ENCODE peak calls at places on chromosomes 3 and 15, in ten cellular contexts. Y is retinal pigment epithelial cell, L is epithelial cell of proximal tubule, H is A549, X is AG09309, Z is body of pancreas, U is Peyer's patch, D is pancreas, W is neural crest cell, R is fibroblast of the aortic adventitia. A is an unnamed sample.

GRCh38 chr3:126312326-126312725 is 44.9 kb downstream of the KLF15 start:
- DNase-seq in U (no peak), X (no peak), R (no peak), W (no peak), H (no peak), Z (no peak), D (no peak), L (no peak), Y (no peak), A (no peak)

GRCh38 chr3:177150218-177150916 is 46.9 kb downstream of the TBL1XR1 start:
- DNase-seq in L (peak), W (no peak), U (no peak), X (no peak), H (no peak), D (no peak), Y (no peak), R (peak), Z (no peak), A (peak)

GRCh38 chr3:117633207-117633606 is 923.6 kb downstream of the TUSC7 start:
- DNase-seq in Y (no peak), U (no peak), H (no peak), D (no peak), Z (no peak), W (no peak), R (no peak), X (no peak), L (no peak), A (no peak)

GRCh38 chr3:108907194-108907593 is 46.5 kb downstream of the GUCA1C start:
- DNase-seq in U (no peak), L (no peak), X (no peak), Y (no peak), H (no peak), W (no peak), Z (no peak), R (no peak), D (no peak), A (no peak)

GRCh38 chr15:69758810-69759410 is 306.3 kb downstream of the RPLP1 start:
- DNase-seq in D (no peak), X (no peak), R (peak), L (no peak), H (no peak), Y (no peak), W (no peak), U (no peak), Z (peak), A (peak)

GRCh38 chr3:48247401-48247807 is 6.5 kb downstream of the ZNF589 start:
- DNase-seq in R (peak), H (no peak), D (no peak), W (no peak), X (no peak), Z (no peak), L (no peak), U (no peak), Y (no peak), A (peak)

GRCh38 chr3:125357032-125357658 is 18.0 kb downstream of the ZNF148 start:
- DNase-seq in W (no peak), U (peak), R (peak), Z (peak), L (no peak), H (peak), D (peak), Y (no peak), X (no peak), A (no peak)

GRCh38 chr3:14554715-14555114 is 14.6 kb upstream of the GRIP2 start:
- DNase-seq in L (no peak), W (no peak), Y (no peak), D (no peak), U (no peak), R (no peak), Z (no peak), H (no peak), X (no peak), A (no peak)

GRCh38 chr15:38554354-38554753 is 10.3 kb downstream of the RASGRP1 start:
- DNase-seq in U (no peak), H (no peak), W (no peak), Y (no peak), D (no peak), X (no peak), Z (no peak), L (no peak), R (no peak), A (peak)

GRCh38 chr3:12797892-12798558 is 1.5 kb downstream of the CAND2 start:
- DNase-seq in L (no peak), Z (no peak), D (no peak), W (no peak), H (no peak), U (no peak), X (no peak), Y (no peak), R (no peak), A (no peak)

GRCh38 chr3:149234671-149235245 is 13.1 kb upstream of the CP start:
- DNase-seq in U (no peak), W (no peak), D (no peak), R (peak), Y (no peak), H (no peak), Z (no peak), X (no peak), L (no peak), A (no peak)

GRCh38 chr15:65423150-65423976 is 616 bp upstream of the IGDCC4 start:
- DNase-seq in Y (no peak), L (no peak), D (no peak), R (no peak), W (no peak), X (no peak), U (no peak), H (no peak), Z (no peak), A (no peak)

DNA sequence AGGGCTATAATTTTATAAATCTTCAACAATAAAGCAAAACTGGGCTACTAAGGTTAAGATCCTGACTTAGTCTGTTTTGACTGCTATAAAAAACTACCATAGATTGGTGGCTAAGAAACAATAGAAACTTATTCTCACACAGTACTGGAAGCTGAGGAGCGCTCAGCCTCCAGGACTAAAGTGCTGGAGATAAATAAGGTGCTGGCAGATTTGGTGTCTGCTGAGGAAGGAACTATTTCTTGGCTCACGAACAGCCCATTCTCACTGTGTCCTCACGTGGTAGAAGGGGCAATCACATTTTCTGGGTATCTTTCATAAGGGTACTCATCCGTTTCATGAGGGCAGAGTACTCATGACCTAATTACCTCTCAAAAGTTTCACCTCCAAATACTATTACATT is 166.8 kb upstream of the CBLB start:
- DNase-seq in H (no peak), Y (no peak), D (no peak), R (no peak), U (no peak), Z (no peak), L (no peak), X (no peak), W (no peak), A (no peak)
- TF ChIP-seq CTCF in H (no peak), Y (no peak), D (no peak), R (no peak), U (no peak), Z (no peak), L (no peak), X (no peak), W (no peak), A (no peak)

GRCh38 chr3:9787714-9788113 is 4.6 kb downstream of the TADA3 start:
- DNase-seq in L (no peak), U (peak), Z (no peak), X (no peak), R (no peak), H (no peak), D (no peak), W (no peak), Y (no peak), A (no peak)

GRCh38 chr3:9784876-9785443 is 7.3 kb downstream of the TADA3 start:
- DNase-seq in D (no peak), R (peak), U (no peak), Y (no peak), Z (no peak), W (no peak), L (no peak), X (no peak), H (no peak), A (peak)

GRCh38 chr3:9786209-9786739 is 6.0 kb downstream of the TADA3 start:
- DNase-seq in U (no peak), H (no peak), X (no peak), Z (no peak), D (no peak), Y (no peak), W (no peak), R (no peak), L (no peak), A (no peak)

GRCh38 chr3:9785602-9786001 is 6.7 kb downstream of the TADA3 start:
- DNase-seq in U (no peak), X (no peak), L (no peak), Z (no peak), R (no peak), D (no peak), H (no peak), Y (no peak), W (no peak), A (no peak)

GRCh38 chr3:9786825-9787654 is 5.2 kb downstream of the TADA3 start:
- DNase-seq in D (no peak), R (no peak), Y (no peak), U (peak), Z (no peak), L (no peak), W (no peak), H (no peak), X (no peak), A (no peak)
- TF ChIP-seq CTCF in D (no peak), R (peak), Y (peak), U (peak), Z (peak), L (peak), W (peak), H (peak), X (peak), A (peak)

GRCh38 chr3:98263944-98264343 is at the start of gene OR5H6:
- DNase-seq in X (no peak), L (no peak), Z (no peak), R (no peak), U (no peak), W (no peak), D (no peak), Y (no peak), H (no peak), A (no peak)

DNA sequence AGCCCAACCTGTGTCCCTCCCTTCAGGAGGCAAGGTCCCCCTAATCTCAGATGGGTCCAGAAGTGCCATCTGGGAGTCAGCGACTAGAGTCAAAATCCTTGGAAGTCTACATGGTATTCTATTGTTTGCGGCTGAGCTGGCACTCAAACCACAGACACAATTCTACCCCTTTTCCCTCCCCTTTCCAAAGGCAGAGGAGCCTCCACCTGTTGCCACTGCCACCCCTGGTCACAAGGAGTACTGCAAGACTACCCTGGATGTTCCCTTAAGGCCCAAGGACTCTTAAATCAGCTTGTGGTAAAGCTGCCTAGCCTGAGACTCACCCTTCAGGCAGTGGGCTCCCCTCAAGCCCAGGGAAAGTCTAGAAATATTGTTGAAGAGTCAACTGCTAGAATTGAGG is 4.3 kb upstream of the OR5H6 start:
- DNase-seq in D (no peak), H (peak), L (no peak), U (no peak), X (no peak), Y (no peak), R (no peak), Z (no peak), W (no peak), A (no peak)
- TF ChIP-seq CTCF in D (no peak), H (no peak), L (peak), U (no peak), X (no peak), Y (peak), R (no peak), Z (no peak), W (peak), A (no peak)

GRCh38 chr3:53253707-53254106 is 2.1 kb downstream of the TKT start:
- DNase-seq in U (no peak), X (no peak), L (no peak), W (no peak), Y (no peak), R (no peak), Z (no peak), D (no peak), H (no peak), A (no peak)

GRCh38 chr3:53254810-53255359 is 937 bp downstream of the TKT start:
- DNase-seq in R (peak), X (no peak), Z (peak), W (peak), H (no peak), U (peak), Y (no peak), D (peak), L (no peak), A (peak)

GRCh38 chr3:53255360-53255774 is 455 bp downstream of the TKT start:
- DNase-seq in L (no peak), W (peak), R (no peak), H (no peak), X (no peak), U (no peak), Y (no peak), D (no peak), Z (peak), A (no peak)

GRCh38 chr3:53255775-53256703 is at the start of gene TKT:
- DNase-seq in D (peak), Z (peak), L (no peak), U (peak), H (peak), W (peak), R (peak), Y (peak), X (no peak), A (peak)

GRCh38 chr3:53254190-53254809 is 1.5 kb downstream of the TKT start:
- DNase-seq in W (no peak), Y (no peak), Z (peak), D (peak), R (peak), H (no peak), U (no peak), X (no peak), L (no peak), A (peak)
- TF ChIP-seq CTCF in W (no peak), Y (no peak), Z (no peak), D (no peak), R (no peak), H (no peak), U (no peak), X (no peak), L (no peak), A (no peak)

GRCh38 chr15:40060241-40060961 is 21.4 kb upstream of the SRP14 start:
- DNase-seq in W (no peak), H (no peak), D (no peak), X (no peak), R (no peak), L (no peak), U (no peak), Y (no peak), Z (no peak), A (no peak)
- TF ChIP-seq CTCF in W (no peak), H (no peak), D (no peak), X (no peak), R (no peak), L (no peak), U (no peak), Y (no peak), Z (no peak), A (no peak)

GRCh38 chr3:52043750-52044149 is 12.6 kb downstream of the DUSP7 start:
- DNase-seq in D (no peak), R (no peak), X (no peak), H (no peak), W (no peak), Y (no peak), Z (no peak), U (no peak), L (no peak), A (no peak)

GRCh38 chr3:52039846-52040245 is 16.5 kb downstream of the DUSP7 start:
- DNase-seq in U (no peak), Z (peak), R (peak), Y (peak), X (no peak), L (no peak), H (no peak), D (no peak), W (peak), A (peak)

GRCh38 chr3:52040600-52040999 is 15.8 kb downstream of the DUSP7 start:
- DNase-seq in R (no peak), U (no peak), Y (no peak), Z (no peak), H (no peak), W (no peak), L (no peak), X (no peak), D (no peak), A (no peak)

GRCh38 chr3:52039426-52039825 is 16.9 kb downstream of the DUSP7 start:
- DNase-seq in L (no peak), D (no peak), U (no peak), R (no peak), X (no peak), Z (no peak), W (no peak), Y (no peak), H (no peak), A (no peak)

DNA sequence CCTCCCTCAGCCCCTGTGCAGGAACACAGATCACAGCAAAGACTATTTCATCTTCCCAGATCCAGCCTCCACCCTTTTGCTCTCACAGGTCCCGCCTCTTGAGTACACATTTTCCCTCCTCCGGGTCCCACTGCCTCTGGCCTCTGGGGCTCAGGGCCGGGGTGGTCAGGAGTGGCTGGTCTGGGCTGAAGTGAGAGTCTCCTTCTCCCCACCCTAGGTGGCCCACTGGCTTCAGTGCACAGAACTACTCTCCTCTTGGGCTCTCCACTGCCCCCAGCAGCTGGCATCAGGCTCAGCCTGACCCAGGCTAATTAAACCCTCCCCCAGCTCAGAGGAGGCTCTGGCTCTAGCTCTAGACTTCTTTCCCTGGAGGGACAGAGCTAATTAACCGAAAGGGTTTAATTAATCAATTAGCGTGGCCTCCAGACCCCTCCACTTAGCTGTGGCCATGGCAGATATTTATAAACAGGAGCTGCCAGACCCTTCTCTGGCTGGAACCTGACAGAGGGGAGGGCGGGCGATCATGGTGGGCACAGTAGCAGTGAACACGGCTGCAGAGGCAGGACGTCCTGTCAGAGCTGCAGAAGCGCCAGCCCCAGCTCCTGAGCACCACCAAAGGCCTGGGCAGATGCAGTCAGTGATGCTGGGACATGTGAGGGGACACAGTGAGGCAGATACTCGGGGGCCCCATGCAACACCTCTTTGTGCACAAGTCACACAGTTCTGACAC is 15.1 kb downstream of the DUSP7 start:
- DNase-seq in Y (no peak), R (no peak), Z (no peak), L (no peak), X (no peak), H (no peak), U (no peak), D (no peak), W (no peak), A (no peak)
- TF ChIP-seq CTCF in Y (peak), R (peak), Z (no peak), L (peak), X (peak), H (no peak), U (no peak), D (no peak), W (no peak), A (peak)

GRCh38 chr3:33980252-33980651 is 181.8 kb downstream of the PDCD6IP start:
- DNase-seq in R (peak), H (peak), U (no peak), L (peak), X (peak), Y (no peak), D (no peak), W (no peak), Z (no peak), A (peak)
- TF ChIP-seq CTCF in R (peak), H (peak), U (peak), L (peak), X (peak), Y (peak), D (no peak), W (peak), Z (peak), A (peak)

DNA sequence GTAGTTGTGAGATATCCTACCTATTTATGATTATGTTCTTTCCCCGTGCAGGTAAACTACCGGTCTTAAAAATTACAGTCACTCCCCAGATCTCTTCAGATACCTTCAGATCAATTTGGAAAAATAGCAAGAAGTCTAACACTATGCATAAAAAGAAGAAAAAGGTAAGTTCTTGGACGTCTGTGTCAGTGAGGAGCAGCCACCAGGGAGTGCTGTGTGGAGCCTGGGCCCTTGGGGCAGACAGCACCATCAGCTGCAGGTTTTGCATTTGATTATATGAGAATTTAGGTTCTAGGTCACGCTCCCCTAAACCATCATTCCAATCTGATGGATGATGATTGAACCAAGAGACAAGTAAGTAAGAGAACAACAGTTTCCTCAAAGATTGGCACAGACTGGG is 8.9 kb upstream of the RNF7 start:
- DNase-seq in Y (no peak), H (no peak), L (no peak), D (no peak), X (no peak), Z (no peak), U (no peak), W (no peak), R (no peak), A (no peak)
- TF ChIP-seq CTCF in Y (no peak), H (no peak), L (peak), D (no peak), X (peak), Z (no peak), U (no peak), W (peak), R (no peak), A (no peak)

GRCh38 chr3:157769378-157769777 is 266.2 kb upstream of the VEPH1 start:
- DNase-seq in Y (no peak), Z (no peak), R (no peak), H (no peak), D (no peak), L (no peak), U (no peak), X (no peak), W (no peak), A (no peak)
- TF ChIP-seq CTCF in Y (no peak), Z (no peak), R (no peak), H (no peak), D (no peak), L (peak), U (no peak), X (no peak), W (no peak), A (no peak)

GRCh38 chr15:92929002-92929401 is 28.9 kb downstream of the CHD2 start:
- DNase-seq in U (no peak), R (no peak), Y (no peak), L (no peak), H (no peak), X (no peak), W (no peak), D (no peak), Z (no peak), A (no peak)
- TF ChIP-seq CTCF in U (no peak), R (no peak), Y (no peak), L (no peak), H (no peak), X (no peak), W (no peak), D (no peak), Z (no peak), A (no peak)